ENCODE peak calls at places on chromosomes 3 and 15, in ten cellular contexts. One of them, this sample, is unnamed.

GRCh38 chr3:122784436-122784835 is 9.2 kb downstream of the HSPBAP1 start:
- DNase-seq in ovary: no peak
- DNase-seq in spleen: no peak
- DNase-seq in IMR-90: peak
- DNase-seq in sigmoid colon: no peak
- DNase-seq in thyroid gland: no peak
- DNase-seq in transverse colon: no peak
- DNase-seq in A549: no peak
- DNase-seq in esophagus squamous epithelium: no peak
- DNase-seq in heart left ventricle: no peak
- DNase-seq in this sample: no peak

GRCh38 chr3:11499144-11499543 is 144.6 kb downstream of the VGLL4 start:
- DNase-seq in ovary: no peak
- DNase-seq in spleen: no peak
- DNase-seq in IMR-90: peak
- DNase-seq in sigmoid colon: no peak
- DNase-seq in thyroid gland: no peak
- DNase-seq in transverse colon: no peak
- DNase-seq in A549: no peak
- DNase-seq in esophagus squamous epithelium: no peak
- DNase-seq in heart left ventricle: no peak
- DNase-seq in this sample: no peak

GRCh38 chr3:51974277-51974962 is 444 bp upstream of the ABHD14A start:
- DNase-seq in ovary: peak
- DNase-seq in spleen: peak
- DNase-seq in IMR-90: no peak
- DNase-seq in sigmoid colon: no peak
- DNase-seq in thyroid gland: no peak
- DNase-seq in transverse colon: peak
- DNase-seq in A549: no peak
- DNase-seq in esophagus squamous epithelium: no peak
- DNase-seq in heart left ventricle: no peak
- DNase-seq in this sample: peak

GRCh38 chr3:132347095-132347494 is 29.9 kb downstream of the ACP3 start:
- DNase-seq in ovary: no peak
- DNase-seq in spleen: no peak
- DNase-seq in IMR-90: no peak
- DNase-seq in sigmoid colon: no peak
- DNase-seq in thyroid gland: peak
- DNase-seq in transverse colon: no peak
- DNase-seq in A549: no peak
- DNase-seq in esophagus squamous epithelium: no peak
- DNase-seq in heart left ventricle: no peak
- DNase-seq in this sample: no peak

GRCh38 chr15:75723847-75724660 is 11.4 kb upstream of the CSPG4 start:
- DNase-seq in ovary: peak
- DNase-seq in spleen: peak
- DNase-seq in IMR-90: peak
- DNase-seq in sigmoid colon: peak
- DNase-seq in thyroid gland: peak
- DNase-seq in transverse colon: peak
- DNase-seq in A549: peak
- DNase-seq in esophagus squamous epithelium: no peak
- DNase-seq in heart left ventricle: peak
- DNase-seq in this sample: peak

GRCh38 chr3:172519740-172520139 is 3.5 kb downstream of the TNFSF10 start:
- DNase-seq in ovary: no peak
- DNase-seq in spleen: no peak
- DNase-seq in IMR-90: no peak
- DNase-seq in sigmoid colon: no peak
- DNase-seq in thyroid gland: no peak
- DNase-seq in transverse colon: no peak
- DNase-seq in A549: no peak
- DNase-seq in esophagus squamous epithelium: no peak
- DNase-seq in heart left ventricle: no peak
- DNase-seq in this sample: no peak

GRCh38 chr15:25501828-25502446 is 63.1 kb upstream of the UBE3A start:
- DNase-seq in ovary: no peak
- DNase-seq in spleen: no peak
- DNase-seq in IMR-90: peak
- DNase-seq in sigmoid colon: no peak
- DNase-seq in thyroid gland: peak
- DNase-seq in transverse colon: no peak
- DNase-seq in A549: no peak
- DNase-seq in esophagus squamous epithelium: no peak
- DNase-seq in heart left ventricle: no peak
- DNase-seq in this sample: no peak

GRCh38 chr3:5188419-5189405 is 1.2 kb downstream of the EDEM1 start:
- DNase-seq in ovary: no peak
- DNase-seq in spleen: peak
- DNase-seq in IMR-90: peak
- DNase-seq in sigmoid colon: no peak
- DNase-seq in thyroid gland: peak
- DNase-seq in transverse colon: peak
- DNase-seq in A549: peak
- DNase-seq in esophagus squamous epithelium: no peak
- DNase-seq in heart left ventricle: no peak
- DNase-seq in this sample: no peak

GRCh38 chr3:134685881-134686802 is 35.3 kb upstream of the KY start:
- DNase-seq in ovary: no peak
- DNase-seq in spleen: no peak
- DNase-seq in IMR-90: peak
- DNase-seq in sigmoid colon: no peak
- DNase-seq in thyroid gland: no peak
- DNase-seq in transverse colon: no peak
- DNase-seq in A549: no peak
- DNase-seq in esophagus squamous epithelium: no peak
- DNase-seq in heart left ventricle: no peak
- DNase-seq in this sample: no peak

DNA sequence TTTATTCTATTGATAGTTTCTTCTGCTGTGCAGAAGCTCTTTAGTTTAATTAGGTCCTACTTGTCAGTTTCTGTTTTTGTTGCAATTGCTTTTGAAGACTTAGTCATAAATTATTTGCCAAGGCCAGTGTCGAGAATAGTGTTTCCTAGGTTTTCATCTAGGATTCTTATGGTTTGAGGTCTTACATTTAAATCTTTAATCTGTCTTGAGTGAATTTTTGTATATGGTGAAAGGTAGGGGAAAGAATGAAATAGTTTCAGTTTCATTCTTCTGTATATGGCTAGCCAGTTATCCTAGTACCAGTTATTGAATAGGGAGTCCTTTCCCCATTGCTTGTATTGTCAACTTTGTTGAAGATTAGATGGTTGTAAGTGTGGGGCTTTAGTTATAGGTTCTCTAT is 10.6 kb upstream of the GCSAM start:
- DNase-seq in ovary: no peak
- DNase-seq in spleen: no peak
- DNase-seq in IMR-90: no peak
- DNase-seq in sigmoid colon: no peak
- DNase-seq in thyroid gland: no peak
- DNase-seq in transverse colon: no peak
- DNase-seq in A549: no peak
- DNase-seq in esophagus squamous epithelium: no peak
- DNase-seq in heart left ventricle: no peak
- DNase-seq in this sample: no peak
- H3K4me3 ChIP-seq in ovary: no peak
- H3K4me3 ChIP-seq in spleen: no peak
- H3K4me3 ChIP-seq in IMR-90: no peak
- H3K4me3 ChIP-seq in sigmoid colon: no peak
- H3K4me3 ChIP-seq in thyroid gland: no peak
- H3K4me3 ChIP-seq in transverse colon: no peak
- H3K4me3 ChIP-seq in A549: no peak
- H3K4me3 ChIP-seq in esophagus squamous epithelium: no peak
- H3K4me3 ChIP-seq in heart left ventricle: no peak
- H3K4me3 ChIP-seq in this sample: no peak

GRCh38 chr3:10121064-10121463 is 5.6 kb downstream of the BRK1 start:
- DNase-seq in ovary: no peak
- DNase-seq in spleen: no peak
- DNase-seq in IMR-90: no peak
- DNase-seq in sigmoid colon: no peak
- DNase-seq in thyroid gland: no peak
- DNase-seq in transverse colon: no peak
- DNase-seq in A549: no peak
- DNase-seq in esophagus squamous epithelium: no peak
- DNase-seq in heart left ventricle: no peak
- DNase-seq in this sample: no peak

GRCh38 chr3:10115326-10116137 is at the start of gene BRK1:
- DNase-seq in ovary: peak
- DNase-seq in spleen: peak
- DNase-seq in IMR-90: peak
- DNase-seq in sigmoid colon: peak
- DNase-seq in thyroid gland: peak
- DNase-seq in transverse colon: peak
- DNase-seq in A549: peak
- DNase-seq in esophagus squamous epithelium: peak
- DNase-seq in heart left ventricle: peak
- DNase-seq in this sample: peak

GRCh38 chr3:10116138-10116460 is 624 bp downstream of the BRK1 start:
- DNase-seq in ovary: no peak
- DNase-seq in spleen: no peak
- DNase-seq in IMR-90: peak
- DNase-seq in sigmoid colon: no peak
- DNase-seq in thyroid gland: no peak
- DNase-seq in transverse colon: no peak
- DNase-seq in A549: peak
- DNase-seq in esophagus squamous epithelium: no peak
- DNase-seq in heart left ventricle: no peak
- DNase-seq in this sample: no peak

GRCh38 chr3:10119376-10119775 is 3.9 kb downstream of the BRK1 start:
- DNase-seq in ovary: no peak
- DNase-seq in spleen: no peak
- DNase-seq in IMR-90: no peak
- DNase-seq in sigmoid colon: no peak
- DNase-seq in thyroid gland: no peak
- DNase-seq in transverse colon: no peak
- DNase-seq in A549: no peak
- DNase-seq in esophagus squamous epithelium: no peak
- DNase-seq in heart left ventricle: no peak
- DNase-seq in this sample: no peak

GRCh38 chr3:10116928-10117327 is 1.5 kb downstream of the BRK1 start:
- DNase-seq in ovary: no peak
- DNase-seq in spleen: no peak
- DNase-seq in IMR-90: no peak
- DNase-seq in sigmoid colon: no peak
- DNase-seq in thyroid gland: no peak
- DNase-seq in transverse colon: no peak
- DNase-seq in A549: no peak
- DNase-seq in esophagus squamous epithelium: no peak
- DNase-seq in heart left ventricle: no peak
- DNase-seq in this sample: no peak
- TF ChIP-seq POLR2A in ovary: no peak
- TF ChIP-seq POLR2A in spleen: no peak
- TF ChIP-seq POLR2A in IMR-90: no peak
- TF ChIP-seq POLR2A in sigmoid colon: no peak
- TF ChIP-seq POLR2A in thyroid gland: no peak
- TF ChIP-seq POLR2A in transverse colon: no peak
- TF ChIP-seq POLR2A in A549: no peak
- TF ChIP-seq POLR2A in esophagus squamous epithelium: no peak
- TF ChIP-seq POLR2A in heart left ventricle: no peak
- TF ChIP-seq POLR2A in this sample: no peak

GRCh38 chr3:128487813-128488635 is 5.0 kb downstream of the GATA2 start:
- DNase-seq in ovary: peak
- DNase-seq in spleen: peak
- DNase-seq in IMR-90: peak
- DNase-seq in sigmoid colon: peak
- DNase-seq in thyroid gland: peak
- DNase-seq in transverse colon: peak
- DNase-seq in A549: peak
- DNase-seq in esophagus squamous epithelium: no peak
- DNase-seq in heart left ventricle: peak
- DNase-seq in this sample: peak
- H3K4me3 ChIP-seq in ovary: peak
- H3K4me3 ChIP-seq in spleen: peak
- H3K4me3 ChIP-seq in IMR-90: peak
- H3K4me3 ChIP-seq in sigmoid colon: peak
- H3K4me3 ChIP-seq in thyroid gland: no peak
- H3K4me3 ChIP-seq in transverse colon: peak
- H3K4me3 ChIP-seq in A549: peak
- H3K4me3 ChIP-seq in esophagus squamous epithelium: peak
- H3K4me3 ChIP-seq in heart left ventricle: peak
- H3K4me3 ChIP-seq in this sample: peak

GRCh38 chr3:183354874-183355273 is 73.5 kb downstream of the MCF2L2 start:
- DNase-seq in ovary: no peak
- DNase-seq in spleen: no peak
- DNase-seq in IMR-90: no peak
- DNase-seq in sigmoid colon: no peak
- DNase-seq in thyroid gland: no peak
- DNase-seq in transverse colon: no peak
- DNase-seq in A549: no peak
- DNase-seq in esophagus squamous epithelium: no peak
- DNase-seq in heart left ventricle: no peak
- DNase-seq in this sample: no peak

GRCh38 chr3:183356920-183357319 is 71.5 kb downstream of the MCF2L2 start:
- DNase-seq in ovary: no peak
- DNase-seq in spleen: no peak
- DNase-seq in IMR-90: no peak
- DNase-seq in sigmoid colon: no peak
- DNase-seq in thyroid gland: no peak
- DNase-seq in transverse colon: no peak
- DNase-seq in A549: no peak
- DNase-seq in esophagus squamous epithelium: no peak
- DNase-seq in heart left ventricle: no peak
- DNase-seq in this sample: no peak

GRCh38 chr3:183350164-183350563 is 78.3 kb downstream of the MCF2L2 start:
- DNase-seq in ovary: no peak
- DNase-seq in spleen: no peak
- DNase-seq in IMR-90: no peak
- DNase-seq in sigmoid colon: no peak
- DNase-seq in thyroid gland: no peak
- DNase-seq in transverse colon: no peak
- DNase-seq in A549: no peak
- DNase-seq in esophagus squamous epithelium: no peak
- DNase-seq in heart left ventricle: no peak
- DNase-seq in this sample: no peak

GRCh38 chr3:183354325-183354831 is 74.0 kb downstream of the MCF2L2 start:
- DNase-seq in ovary: no peak
- DNase-seq in spleen: no peak
- DNase-seq in IMR-90: no peak
- DNase-seq in sigmoid colon: no peak
- DNase-seq in thyroid gland: no peak
- DNase-seq in transverse colon: no peak
- DNase-seq in A549: no peak
- DNase-seq in esophagus squamous epithelium: no peak
- DNase-seq in heart left ventricle: no peak
- DNase-seq in this sample: no peak

GRCh38 chr3:183353421-183353820 is 75.0 kb downstream of the MCF2L2 start:
- DNase-seq in ovary: no peak
- DNase-seq in spleen: no peak
- DNase-seq in IMR-90: no peak
- DNase-seq in sigmoid colon: no peak
- DNase-seq in thyroid gland: no peak
- DNase-seq in transverse colon: no peak
- DNase-seq in A549: no peak
- DNase-seq in esophagus squamous epithelium: no peak
- DNase-seq in heart left ventricle: no peak
- DNase-seq in this sample: no peak
- TF ChIP-seq POLR2A in ovary: no peak
- TF ChIP-seq POLR2A in spleen: no peak
- TF ChIP-seq POLR2A in IMR-90: no peak
- TF ChIP-seq POLR2A in sigmoid colon: no peak
- TF ChIP-seq POLR2A in thyroid gland: no peak
- TF ChIP-seq POLR2A in transverse colon: no peak
- TF ChIP-seq POLR2A in A549: no peak
- TF ChIP-seq POLR2A in esophagus squamous epithelium: no peak
- TF ChIP-seq POLR2A in heart left ventricle: no peak
- TF ChIP-seq POLR2A in this sample: no peak

GRCh38 chr3:46215810-46216414 is 7.8 kb upstream of the CCR1 start:
- DNase-seq in ovary: no peak
- DNase-seq in spleen: no peak
- DNase-seq in IMR-90: peak
- DNase-seq in sigmoid colon: no peak
- DNase-seq in thyroid gland: no peak
- DNase-seq in transverse colon: no peak
- DNase-seq in A549: no peak
- DNase-seq in esophagus squamous epithelium: no peak
- DNase-seq in heart left ventricle: no peak
- DNase-seq in this sample: no peak
- H3K4me3 ChIP-seq in ovary: no peak
- H3K4me3 ChIP-seq in spleen: no peak
- H3K4me3 ChIP-seq in IMR-90: no peak
- H3K4me3 ChIP-seq in sigmoid colon: no peak
- H3K4me3 ChIP-seq in thyroid gland: no peak
- H3K4me3 ChIP-seq in transverse colon: no peak
- H3K4me3 ChIP-seq in A549: no peak
- H3K4me3 ChIP-seq in esophagus squamous epithelium: no peak
- H3K4me3 ChIP-seq in heart left ventricle: no peak
- H3K4me3 ChIP-seq in this sample: no peak